ENCODE peak calls at places on chromosomes 13 and 19, in ten cellular contexts. I is ascending aorta, E is H9, A is stomach, S is esophagus squamous epithelium, N is dorsolateral prefrontal cortex, P is brain microvascular endothelial cell, B is tibial nerve, M is aorta, F is thoracic aorta. Q is an unnamed sample.
A peak's percentile ranks its signal among the peaks of the same experiment; 100 is the strongest.

GRCh38 chr13:73228546-73228945 is 169.7 kb downstream of the KLF5 start:
- DNase-seq in S (no peak), E (no peak), N (no peak), I (no peak), P (no peak), F (no peak), B (no peak), M (no peak), A (no peak), Q (no peak)

GRCh38 chr19:40414536-40415535 is 1.7 kb upstream of the PRX start:
- DNase-seq in B (no peak), I (no peak), E (no peak), F (no peak), A (no peak), M (no peak), S (no peak), N (no peak), P (no peak), Q (no peak)

GRCh38 chr19:9014809-9015208 is 4.6 kb upstream of the MUC16 start:
- DNase-seq in P (no peak), A (no peak), B (no peak), I (no peak), F (no peak), N (no peak), S (no peak), E (no peak), M (no peak), Q (no peak)

GRCh38 chr13:107600986-107601385 is 614.4 kb downstream of the LIG4 start:
- DNase-seq in A (no peak), B (no peak), I (no peak), M (no peak), F (no peak), P (no peak), N (no peak), E (no peak), S (no peak), Q (no peak)

GRCh38 chr13:114078501-114079451 is 53.6 kb downstream of the RASA3 start:
- DNase-seq in S (no peak), E (no peak), B (peak; percentile 53), A (peak; percentile 36), N (peak; percentile 23), I (peak; percentile 69), P (peak; percentile 73), F (no peak), M (peak; percentile 65), Q (peak; percentile 74)

GRCh38 chr13:24724714-24725113 is 39.3 kb upstream of the RNF17 start:
- DNase-seq in B (no peak), S (no peak), M (no peak), A (no peak), E (no peak), N (no peak), F (no peak), I (no peak), P (no peak), Q (no peak)

GRCh38 chr13:51435002-51435578 is 17.7 kb downstream of the INTS6 start:
- DNase-seq in B (no peak), A (no peak), S (no peak), P (no peak), I (no peak), F (no peak), E (no peak), M (no peak), N (no peak), Q (peak; percentile 48)

GRCh38 chr13:24747248-24748151 is 16.5 kb upstream of the RNF17 start:
- DNase-seq in F (no peak), M (no peak), S (no peak), I (no peak), A (no peak), N (no peak), B (no peak), E (peak; percentile 52), P (no peak), Q (peak; percentile 47)

GRCh38 chr13:45464141-45464686 is 525 bp upstream of the COG3 start:
- DNase-seq in P (no peak), N (peak; percentile 31), M (no peak), A (no peak), B (no peak), I (no peak), E (no peak), F (no peak), S (no peak), Q (no peak)

GRCh38 chr13:109383683-109384082 is 402.7 kb downstream of the IRS2 start:
- DNase-seq in I (no peak), N (no peak), B (no peak), P (peak; percentile 79), S (no peak), A (no peak), F (no peak), M (no peak), E (no peak), Q (no peak)

GRCh38 chr13:78976696-78977095 is 317.7 kb upstream of the OBI1 start:
- DNase-seq in E (no peak), N (no peak), A (no peak), F (no peak), B (no peak), S (no peak), P (no peak), M (no peak), I (no peak), Q (no peak)

GRCh38 chr19:11019824-11020223 is 59.0 kb downstream of the SMARCA4 start:
- DNase-seq in M (no peak), S (no peak), F (no peak), E (no peak), A (no peak), P (no peak), B (no peak), I (no peak), N (no peak), Q (no peak)

GRCh38 chr19:5048727-5049553 is 80.0 kb downstream of the KDM4B start:
- DNase-seq in M (peak; percentile 87), E (no peak), N (no peak), F (peak; percentile 35), B (no peak), S (no peak), I (peak; percentile 85), P (peak; percentile 58), A (no peak), Q (no peak)

GRCh38 chr13:102298051-102298450 is 103.8 kb downstream of the FGF14 start:
- DNase-seq in M (no peak), S (no peak), P (no peak), B (no peak), A (no peak), N (no peak), I (no peak), E (no peak), F (no peak), Q (no peak)

GRCh38 chr19:54179921-54180452 is 7.0 kb upstream of the TMC4 start:
- DNase-seq in P (peak; percentile 80), A (peak; percentile 72), M (peak; percentile 35), E (peak; percentile 98), B (no peak), I (no peak), N (no peak), S (no peak), F (no peak), Q (peak; percentile 89)

GRCh38 chr13:46051958-46052313 is 610 bp downstream of the ZC3H13 start:
- DNase-seq in N (no peak), S (no peak), A (no peak), M (no peak), B (no peak), F (no peak), E (no peak), P (no peak), I (no peak), Q (no peak)

GRCh38 chr19:35419046-35419445 is 29.0 kb upstream of the FFAR2 start:
- DNase-seq in P (no peak), I (no peak), M (no peak), N (no peak), F (no peak), A (no peak), S (no peak), E (no peak), B (no peak), Q (no peak)

GRCh38 chr19:2329528-2329927 is 1.0 kb downstream of the SPPL2B start:
- DNase-seq in E (no peak), N (no peak), S (no peak), M (no peak), P (no peak), A (no peak), I (no peak), F (no peak), B (no peak), Q (no peak)
- H3K27ac ChIP-seq in E (no peak overlapping the region), N (no peak overlapping the region), S (no peak overlapping the region), M (no peak overlapping the region), P (no peak overlapping the region), A (peak overlapping the region; percentile 80), I (no peak overlapping the region), F (no peak overlapping the region), B (peak overlapping the region; percentile 84), Q (no peak overlapping the region)

GRCh38 chr19:46631481-46631880 is 4.5 kb downstream of the GNG8 start:
- DNase-seq in S (no peak), E (no peak), N (no peak), I (no peak), A (no peak), F (no peak), P (no peak), M (no peak), B (peak; percentile 64), Q (peak; percentile 72)

GRCh38 chr19:46634656-46635218 is 1.3 kb downstream of the GNG8 start:
- DNase-seq in A (no peak), P (no peak), M (no peak), F (no peak), I (no peak), B (no peak), E (peak; percentile 61), N (no peak), S (no peak), Q (no peak)

GRCh38 chr19:46634045-46634655 is 1.9 kb downstream of the GNG8 start:
- DNase-seq in B (peak; percentile 69), A (peak; percentile 96), I (peak; percentile 91), P (peak; percentile 63), N (peak; percentile 77), S (no peak), M (peak; percentile 91), F (peak; percentile 57), E (peak; percentile 97), Q (peak; percentile 88)

GRCh38 chr19:46630806-46631205 is 5.2 kb downstream of the GNG8 start:
- DNase-seq in S (no peak), E (no peak), F (no peak), P (no peak), B (no peak), I (no peak), M (no peak), N (no peak), A (no peak), Q (no peak)

GRCh38 chr19:46633130-46633529 is 2.9 kb downstream of the GNG8 start:
- DNase-seq in P (no peak), N (no peak), E (no peak), S (no peak), A (no peak), F (no peak), I (no peak), B (no peak), M (no peak), Q (no peak)
- H3K27ac ChIP-seq in P (no peak overlapping the region), N (no peak overlapping the region), E (no peak overlapping the region), S (no peak overlapping the region), A (no peak overlapping the region), F (no peak overlapping the region), I (peak overlapping the region; percentile 19), B (no peak overlapping the region), M (no peak overlapping the region), Q (no peak overlapping the region)

GRCh38 chr19:12642506-12642905 is 24.0 kb downstream of the MAN2B1 start:
- DNase-seq in S (no peak), M (no peak), B (no peak), N (no peak), F (no peak), I (no peak), E (no peak), A (no peak), P (no peak), Q (no peak)
- H3K27ac ChIP-seq in S (no peak overlapping the region), M (no peak overlapping the region), B (no peak overlapping the region), N (no peak overlapping the region), F (no peak overlapping the region), I (no peak overlapping the region), E (no peak overlapping the region), A (no peak overlapping the region), P (no peak overlapping the region), Q (no peak overlapping the region)

GRCh38 chr19:13747098-13747453 is 17.2 kb upstream of the MRI1 start:
- DNase-seq in M (no peak), E (no peak), F (no peak), P (no peak), S (no peak), B (no peak), N (no peak), I (no peak), A (no peak), Q (no peak)
- H3K27ac ChIP-seq in M (no peak overlapping the region), E (no peak overlapping the region), F (peak overlapping the region; percentile 89), P (no peak overlapping the region), S (peak overlapping the region; percentile 95), B (peak overlapping the region; percentile 96), N (no peak overlapping the region), I (peak overlapping the region; percentile 91), A (peak overlapping the region; percentile 91), Q (no peak overlapping the region)